ENCODE peak calls at places on chromosomes 4 and X, in seven cellular contexts. A is HTR-8/SVneo; T is right atrium auricular region; O is ELR; I is stomach; N is HepG2; S is stimulated activated CD4-positive, alpha-beta T cell treated with anti-CD3 and anti-CD28 coated beads, Interleukin-12 subunit alpha, Interleukin-12 subunit beta, amount 100 ng/mL, for 48 hours. Q is an unnamed sample.

GRCh38 chr4:33302298-33302697 is 2582.1 kb downstream of the PCDH7 start:
- DNase-seq in A (no peak), T (no peak), O (peak; percentile 11), I (no peak), N (no peak), S (no peak), Q (no peak)

GRCh38 chrX:47854474-47854873 is 17.8 kb downstream of the ZNF81 start:
- DNase-seq in A (no peak), T (no peak), O (peak; percentile 30), I (peak; percentile 44), N (no peak), S (no peak), Q (no peak)

GRCh38 chrX:131057706-131058105 is 440 bp upstream of the ARHGAP36 start:
- DNase-seq in A (no peak), T (no peak), O (no peak), I (no peak), N (no peak), S (no peak), Q (no peak)

GRCh38 chr4:6773616-6774540 is 8.6 kb upstream of the KIAA0232 start:
- DNase-seq in A (no peak), T (no peak), O (no peak), I (no peak), N (peak; percentile 90), S (no peak), Q (no peak)

GRCh38 chr4:123892997-123893745 is 496.6 kb downstream of the SPRY1 start:
- DNase-seq in A (no peak), T (no peak), O (no peak), I (no peak), N (peak; percentile 86), S (no peak), Q (no peak)

GRCh38 chrX:56745019-56745418 is 16.0 kb downstream of the NBDY start:
- DNase-seq in A (no peak), T (no peak), O (peak; percentile 70), I (no peak), N (peak; percentile 37), S (no peak), Q (no peak)

GRCh38 chr4:109233585-109233984 is 68.9 kb downstream of the COL25A1 start:
- DNase-seq in A (no peak), T (no peak), O (no peak), I (no peak), N (no peak), S (no peak), Q (no peak)

GRCh38 chrX:45006002-45006800 is 133.2 kb downstream of the KDM6A start:
- DNase-seq in A (no peak), T (no peak), O (peak; percentile 75), I (no peak), N (no peak), S (no peak), Q (no peak)

GRCh38 chrX:28586891-28587635 is at the start of gene IL1RAPL1:
- DNase-seq in A (peak; percentile 44), T (no peak), O (no peak), I (no peak), N (no peak), S (no peak), Q (no peak)

GRCh38 chr4:140096921-140097320 is 57.1 kb downstream of the MAML3 start:
- DNase-seq in A (no peak), T (no peak), O (no peak), I (no peak), N (no peak), S (no peak), Q (no peak)

GRCh38 chr4:88285235-88285505 is 809 bp upstream of the PPM1K start:
- DNase-seq in A (no peak), T (no peak), O (no peak), I (no peak), N (no peak), S (no peak), Q (no peak)

GRCh38 chrX:39497717-39498265 is 600.0 kb downstream of the BCOR start:
- DNase-seq in A (no peak), T (no peak), O (no peak), I (no peak), N (no peak), S (no peak), Q (no peak)

GRCh38 chr4:128517739-128518510 is 230.3 kb upstream of the PGRMC2 start:
- DNase-seq in A (peak; percentile 87), T (peak; percentile 78), O (peak; percentile 94), I (peak; percentile 44), N (peak; percentile 68), S (no peak), Q (peak; percentile 4)

GRCh38 chr4:15144249-15144966 is 142.1 kb downstream of the CPEB2 start:
- DNase-seq in A (no peak), T (no peak), O (no peak), I (no peak), N (no peak), S (no peak), Q (no peak)

GRCh38 chr4:153234923-153235322 is 30.7 kb downstream of the TRIM2 start:
- DNase-seq in A (no peak), T (no peak), O (peak; percentile 46), I (no peak), N (no peak), S (no peak), Q (no peak)

GRCh38 chr4:169314906-169315305 is 44.1 kb upstream of the SH3RF1 start:
- DNase-seq in A (peak; percentile 71), T (peak; percentile 72), O (peak; percentile 82), I (peak; percentile 92), N (peak; percentile 91), S (no peak), Q (peak; percentile 18)

GRCh38 chr4:180091710-180092109 is 2151.5 kb upstream of the TENM3 start:
- DNase-seq in A (no peak), T (no peak), O (peak; percentile 33), I (no peak), N (no peak), S (no peak), Q (no peak)

GRCh38 chr4:69064391-69064790 is 31.9 kb upstream of the UGT2B7 start:
- DNase-seq in A (no peak), T (no peak), O (no peak), I (no peak), N (no peak), S (no peak), Q (no peak)

GRCh38 chr4:15547392-15547791 is 77.7 kb downstream of the CC2D2A start:
- DNase-seq in A (no peak), T (no peak), O (no peak), I (no peak), N (no peak), S (no peak), Q (no peak)

GRCh38 chr4:71229477-71230257 is 109.2 kb upstream of the SLC4A4 start:
- DNase-seq in A (peak; percentile 12), T (no peak), O (peak; percentile 67), I (peak; percentile 34), N (peak; percentile 5), S (no peak), Q (peak; percentile 66)

GRCh38 chr4:177901786-177902185 is 459.5 kb upstream of the AGA start:
- DNase-seq in A (no peak), T (no peak), O (no peak), I (no peak), N (no peak), S (no peak), Q (no peak)

GRCh38 chr4:183722738-183723560 is 63.9 kb downstream of the TRAPPC11 start:
- DNase-seq in A (peak; percentile 19), T (no peak), O (peak; percentile 46), I (peak; percentile 81), N (no peak), S (no peak), Q (peak; percentile 52)